ENCODE peak calls at places on chromosomes 13 and 19, in four cellular contexts. U, I, R and W are unnamed samples.

GRCh38 chr19:48403606-48404005 is 10.1 kb downstream of the GRIN2D start:
- DNase-seq in R (peak; percentile 61), I (peak; percentile 62), U (no peak), W (peak; percentile 74)

GRCh38 chr19:45161715-45162463 is 1.1 kb upstream of the NKPD1 start:
- DNase-seq in I (no peak), U (no peak), R (no peak), W (no peak)

GRCh38 chr19:14149509-14149994 is 13.2 kb upstream of the ASF1B start:
- DNase-seq in U (no peak), I (no peak), R (peak; percentile 68), W (peak; percentile 64)

GRCh38 chr13:32259116-32259515 is 56.0 kb downstream of the ZAR1L start:
- DNase-seq in U (no peak), I (peak; percentile 28), R (no peak), W (no peak)

GRCh38 chr13:77230560-77230959 is 96.3 kb downstream of the MYCBP2 start:
- DNase-seq in U (no peak), I (no peak), R (no peak), W (no peak)

GRCh38 chr13:92317066-92317465 is 909.5 kb upstream of the GPC6 start:
- DNase-seq in R (no peak), I (no peak), U (no peak), W (no peak)

GRCh38 chr13:47017476-47017875 is 120.6 kb upstream of the HTR2A start:
- DNase-seq in U (no peak), R (no peak), I (no peak), W (no peak)

GRCh38 chr13:36072127-36072526 is 59.1 kb downstream of the DCLK1 start:
- DNase-seq in U (no peak), I (no peak), R (no peak), W (no peak)

GRCh38 chr19:55080915-55081772 is 5.5 kb downstream of the EPS8L1 start:
- DNase-seq in U (peak; percentile 92), I (peak; percentile 53), R (peak; percentile 85), W (peak; percentile 89)

GRCh38 chr19:16896098-16896912 is 7.5 kb downstream of the F2RL3 start:
- DNase-seq in I (no peak), R (no peak), U (no peak), W (no peak)

GRCh38 chr13:95643009-95643408 is 1.5 kb downstream of the DZIP1 start:
- DNase-seq in U (no peak), I (no peak), R (no peak), W (no peak)

GRCh38 chr13:25037057-25037813 is 58.7 kb upstream of the PABPC3 start:
- DNase-seq in R (no peak), U (no peak), I (peak; percentile 52), W (no peak)

GRCh38 chr13:85261757-85262346 is 537.4 kb downstream of the SLITRK6 start:
- DNase-seq in R (no peak), I (peak; percentile 3), U (no peak), W (no peak)

GRCh38 chr13:73870036-73870741 is 264.0 kb downstream of the KLF12 start:
- DNase-seq in R (no peak), U (no peak), I (no peak), W (no peak)

GRCh38 chr13:95588721-95589120 is 36.2 kb downstream of the CLDN10 start:
- DNase-seq in I (no peak), R (no peak), U (no peak), W (no peak)

GRCh38 chr19:34851277-34851804 is 75.4 kb upstream of the ZNF30 start:
- DNase-seq in U (no peak), R (no peak), I (peak; percentile 32), W (no peak)

GRCh38 chr13:30463820-30464495 is 1.8 kb downstream of the HMGB1 start:
- DNase-seq in U (no peak), I (peak; percentile 70), R (peak; percentile 35), W (no peak)

GRCh38 chr19:48873476-48874308 is 1.5 kb downstream of the PPP1R15A start:
- DNase-seq in R (no peak), U (no peak), I (no peak), W (no peak)

GRCh38 chr13:98265669-98266551 is 88.8 kb upstream of the RNF113B start:
- DNase-seq in I (peak; percentile 98), R (no peak), U (no peak), W (no peak)

GRCh38 chr19:50537769-50538230 is 24.1 kb upstream of the ASPDH start:
- DNase-seq in I (peak; percentile 65), R (peak; percentile 69), U (peak; percentile 89), W (peak; percentile 73)

GRCh38 chr13:26219726-26220125 is 2.4 kb downstream of the RNF6 start:
- DNase-seq in U (no peak), I (no peak), R (no peak), W (no peak)

GRCh38 chr13:23433171-23434153 is at the start of gene SACS:
- DNase-seq in I (no peak), U (peak; percentile 21), R (no peak), W (no peak)

GRCh38 chr19:34806976-34807860 is 34.2 kb upstream of the ZNF599 start:
- DNase-seq in U (no peak), R (no peak), I (no peak), W (no peak)

GRCh38 chr13:106433066-106433465 is 102.4 kb downstream of the EFNB2 start:
- DNase-seq in I (no peak), R (no peak), U (no peak), W (no peak)

GRCh38 chr19:39409886-39410619 is 2.4 kb upstream of the PLEKHG2 start:
- DNase-seq in I (peak; percentile 25), U (no peak), R (no peak), W (peak; percentile 57)

GRCh38 chr13:24039621-24040475 is 120.7 kb upstream of the SPATA13 start:
- DNase-seq in R (no peak), U (no peak), I (no peak), W (no peak)

GRCh38 chr13:61766667-61767058 is 351.0 kb upstream of the PCDH20 start:
- DNase-seq in R (no peak), I (no peak), U (no peak), W (no peak)

GRCh38 chr13:43799191-43799590 is 12.4 kb upstream of the ENOX1 start:
- DNase-seq in U (no peak), I (no peak), R (no peak), W (no peak)
- TF ChIP-seq TAF1 in U (no peak), I (no peak), R (no peak), W (no peak)

GRCh38 chr13:28463481-28463880 is 31.4 kb downstream of the FLT1 start:
- DNase-seq in R (no peak), I (no peak), U (no peak), W (no peak)
- TF ChIP-seq TAF1 in R (no peak), I (no peak), U (no peak), W (no peak)

GRCh38 chr19:3575260-3575741 is 2.6 kb downstream of the HMG20B start:
- DNase-seq in I (peak; percentile 55), R (no peak), U (no peak), W (no peak)

GRCh38 chr19:3572855-3573161 is at the start of gene HMG20B:
- DNase-seq in R (no peak), I (no peak), U (no peak), W (no peak)

GRCh38 chr19:3573858-3574637 is 1.3 kb downstream of the HMG20B start:
- DNase-seq in U (peak; percentile 97), R (peak; percentile 85), I (peak; percentile 85), W (peak; percentile 87)

GRCh38 chr19:3572132-3572854 is 451 bp upstream of the HMG20B start:
- DNase-seq in I (peak; percentile 97), U (peak; percentile 100), R (peak; percentile 98), W (peak; percentile 98)

GRCh38 chr19:3573162-3573857 is 566 bp downstream of the HMG20B start:
- DNase-seq in I (no peak), R (no peak), U (no peak), W (no peak)
- TF ChIP-seq TAF1 in I (peak; percentile 21), R (no peak), U (no peak), W (no peak)

GRCh38 chr13:94006271-94006670 is 473.2 kb downstream of the DCT start:
- DNase-seq in U (no peak), R (no peak), I (peak; percentile 3), W (no peak)

GRCh38 chr13:94007072-94007471 is 472.4 kb downstream of the DCT start:
- DNase-seq in R (no peak), I (no peak), U (no peak), W (no peak)

GRCh38 chr13:94014461-94014860 is 465.0 kb downstream of the DCT start:
- DNase-seq in U (no peak), R (no peak), I (no peak), W (no peak)

GRCh38 chr13:94009696-94010095 is 469.8 kb downstream of the DCT start:
- DNase-seq in I (no peak), U (no peak), R (no peak), W (no peak)
- TF ChIP-seq TAF1 in I (no peak), U (no peak), R (no peak), W (no peak)